ENCODE peak calls at places on chromosomes 16 and 17, in ten cellular contexts. F is activated CD8-positive, alpha-beta memory T cell treated with anti-CD3 and anti-CD28 coated beads for 48 hours; A is effector CD4-positive, alpha-beta T cell; G is NCI-H1436; E is H1; C is effector memory CD8-positive, alpha-beta T cell; I is endothelial cell; N is activated CD4-positive, alpha-beta T cell treated with anti-CD3 and anti-CD28 coated beads for 48 hours; S is stimulated activated naive CD8-positive, alpha-beta T cell treated with anti-CD3 and anti-CD28 coated beads, Interleukin-15, amount 100 ng/mL, for 72 hours; U is head of caudate nucleus. K is an unnamed sample.
A peak's percentile ranks its signal among the peaks of the same experiment; 100 is the strongest.

GRCh38 chr17:35088647-35088910 is 25.1 kb upstream of the RFFL start:
- DNase-seq in F (no peak), A (no peak), G (no peak), E (no peak), C (no peak), I (no peak), N (no peak), S (no peak), U (no peak), K (no peak)

GRCh38 chr16:70693231-70693671 is 7.4 kb upstream of the MTSS2 start:
- DNase-seq in F (no peak), A (no peak), G (no peak), E (no peak), C (no peak), I (no peak), N (no peak), S (no peak), U (no peak), K (no peak)

GRCh38 chr16:10497132-10498088 is 83.0 kb downstream of the EMP2 start:
- DNase-seq in F (no peak), A (no peak), G (no peak), E (no peak), C (no peak), I (no peak), N (no peak), S (peak; percentile 41), U (no peak), K (no peak)

GRCh38 chr17:67157732-67158639 is 87.0 kb downstream of the HELZ start:
- DNase-seq in F (no peak), A (no peak), G (peak; percentile 61), E (no peak), C (no peak), I (no peak), N (no peak), S (no peak), U (no peak), K (no peak)

GRCh38 chr16:82563401-82563800 is 63.4 kb upstream of the CDH13 start:
- DNase-seq in F (no peak), A (no peak), G (no peak), E (no peak), C (no peak), I (no peak), N (no peak), S (no peak), U (no peak), K (no peak)

GRCh38 chr16:84603115-84603816 is 14.6 kb downstream of the COTL1 start:
- DNase-seq in F (no peak), A (no peak), G (peak; percentile 53), E (no peak), C (no peak), I (no peak), N (peak; percentile 76), S (no peak), U (peak; percentile 62), K (no peak)

GRCh38 chr17:30554839-30555751 is 77.9 kb downstream of the GOSR1 start:
- DNase-seq in F (no peak), A (no peak), G (peak; percentile 15), E (peak; percentile 17), C (no peak), I (peak; percentile 45), N (peak; percentile 13), S (no peak), U (no peak), K (no peak)

GRCh38 chr17:64580384-64581307 is 73.9 kb downstream of the CEP95 start:
- DNase-seq in F (no peak), A (no peak), G (no peak), E (no peak), C (no peak), I (no peak), N (peak; percentile 31), S (no peak), U (no peak), K (no peak)

GRCh38 chr16:1906846-1907165 is 11.4 kb downstream of the HS3ST6 start:
- DNase-seq in F (no peak), A (no peak), G (no peak), E (no peak), C (no peak), I (no peak), N (no peak), S (no peak), U (no peak), K (peak; percentile 78)

GRCh38 chr16:24939738-24940137 is 75.4 kb downstream of the ARHGAP17 start:
- DNase-seq in F (no peak), A (no peak), G (no peak), E (no peak), C (no peak), I (no peak), N (no peak), S (no peak), U (no peak), K (no peak)

GRCh38 chr17:27748360-27748825 is 51.9 kb downstream of the NOS2 start:
- DNase-seq in F (no peak), A (no peak), G (no peak), E (no peak), C (no peak), I (no peak), N (no peak), S (no peak), U (no peak), K (no peak)

GRCh38 chr17:48499743-48500434 is 30.9 kb downstream of the HOXB1 start:
- DNase-seq in F (no peak), A (no peak), G (no peak), E (no peak), C (no peak), I (no peak), N (no peak), S (no peak), U (no peak), K (no peak)

GRCh38 chr16:30656974-30657865 is 1.0 kb upstream of the FBRS start:
- DNase-seq in F (no peak), A (no peak), G (no peak), E (no peak), C (no peak), I (no peak), N (no peak), S (no peak), U (no peak), K (no peak)

GRCh38 chr17:77125432-77125901 is 15.3 kb upstream of the SEC14L1 start:
- DNase-seq in F (no peak), A (no peak), G (no peak), E (no peak), C (no peak), I (no peak), N (no peak), S (no peak), U (no peak), K (no peak)

GRCh38 chr16:10368984-10369551 is 16.8 kb upstream of the ATF7IP2 start:
- DNase-seq in F (no peak), A (no peak), G (no peak), E (no peak), C (no peak), I (no peak), N (no peak), S (no peak), U (no peak), K (no peak)

GRCh38 chr17:63665527-63666214 is 34.3 kb downstream of the LIMD2 start:
- DNase-seq in F (no peak), A (no peak), G (no peak), E (no peak), C (no peak), I (peak; percentile 24), N (no peak), S (no peak), U (no peak), K (no peak)

GRCh38 chr17:33390479-33391027 is 97.5 kb upstream of the ASIC2 start:
- DNase-seq in F (no peak), A (no peak), G (no peak), E (no peak), C (no peak), I (no peak), N (no peak), S (no peak), U (no peak), K (no peak)

GRCh38 chr16:31357324-31358156 is 2.6 kb downstream of the ITGAX start:
- DNase-seq in F (no peak), A (no peak), G (no peak), E (no peak), C (no peak), I (no peak), N (no peak), S (no peak), U (no peak), K (no peak)

GRCh38 chr17:79811036-79811887 is 14.4 kb upstream of the CBX8 start:
- DNase-seq in F (no peak), A (no peak), G (peak; percentile 82), E (no peak), C (no peak), I (peak; percentile 70), N (peak; percentile 62), S (peak; percentile 58), U (no peak), K (peak; percentile 87)

K was measured in RPMI8226.